ENCODE peak calls at places on chromosomes 3 and 15, in ten cellular contexts. P is activated CD4-positive, alpha-beta T cell treated with anti-CD3 and anti-CD28 coated beads for 36 hours; R is breast epithelium; I is pancreas; Z is fibroblast of lung; Y is NCI-H1105; J is lower leg skin; V is endothelial cell; T is tibial artery; C is HuH-7.5. N is an unnamed sample.

GRCh38 chr15:56464893-56465520 is at the start of gene MNS1:
- DNase-seq in C (peak; percentile 64), I (peak; percentile 94), V (peak; percentile 90), Y (peak; percentile 88), R (peak; percentile 87), T (peak; percentile 92), P (peak; percentile 90), J (peak; percentile 98), Z (peak; percentile 96), N (peak; percentile 72)

GRCh38 chr3:138629526-138629925 is 21.0 kb downstream of the FAIM start:
- DNase-seq in P (no peak), Y (no peak), T (no peak), R (no peak), C (no peak), Z (no peak), V (no peak), I (no peak), J (no peak), N (no peak)

GRCh38 chr15:80093854-80094418 is 34.5 kb downstream of the ZFAND6 start:
- DNase-seq in I (peak; percentile 66), Y (no peak), R (no peak), C (no peak), Z (peak; percentile 61), V (no peak), J (no peak), T (no peak), P (peak; percentile 60), N (no peak)

GRCh38 chr15:69478259-69478687 is 25.7 kb downstream of the RPLP1 start:
- DNase-seq in I (peak; percentile 46), C (peak; percentile 80), J (no peak), Z (peak; percentile 49), R (no peak), Y (peak; percentile 81), T (no peak), P (peak; percentile 77), V (peak; percentile 80), N (no peak)

GRCh38 chr15:51267047-51267713 is 71.2 kb downstream of the CYP19A1 start:
- DNase-seq in J (no peak), Z (peak; percentile 32), V (peak; percentile 26), P (no peak), Y (no peak), I (no peak), T (no peak), C (no peak), R (no peak), N (no peak)

GRCh38 chr3:39401983-39402382 is 4.5 kb upstream of the RPSA start:
- DNase-seq in V (no peak), Y (no peak), Z (no peak), C (no peak), I (no peak), T (no peak), J (no peak), R (no peak), P (peak; percentile 41), N (no peak)

GRCh38 chr15:53918180-53919079 is 59.8 kb upstream of the UNC13C start:
- DNase-seq in T (no peak), V (no peak), J (no peak), C (peak; percentile 18), Y (no peak), I (no peak), R (no peak), P (no peak), Z (no peak), N (no peak)

GRCh38 chr15:45221967-45222366 is 30.1 kb upstream of the SLC28A2 start:
- DNase-seq in R (no peak), C (no peak), Y (no peak), Z (no peak), V (no peak), T (no peak), I (no peak), P (no peak), J (no peak), N (no peak)

GRCh38 chr15:34327906-34328305 is 9.7 kb downstream of the SLC12A6 start:
- DNase-seq in J (no peak), Z (no peak), T (no peak), R (no peak), C (no peak), Y (no peak), V (no peak), I (no peak), P (no peak), N (no peak)

GRCh38 chr15:35444557-35445204 is 101.3 kb downstream of the DPH6 start:
- DNase-seq in P (peak; percentile 6), V (peak; percentile 15), Z (peak; percentile 52), I (no peak), R (no peak), Y (no peak), C (peak; percentile 27), J (no peak), T (no peak), N (no peak)

GRCh38 chr3:71962561-71963240 is 177.8 kb upstream of the PROK2 start:
- DNase-seq in Z (peak; percentile 45), V (no peak), I (no peak), P (no peak), Y (no peak), J (no peak), C (no peak), T (no peak), R (no peak), N (no peak)

GRCh38 chr3:172953576-172953975 is 187.5 kb downstream of the SPATA16 start:
- DNase-seq in P (no peak), Z (no peak), T (no peak), Y (no peak), R (no peak), C (no peak), V (no peak), J (no peak), I (no peak), N (no peak)

GRCh38 chr3:176967525-176967924 is 229.8 kb downstream of the TBL1XR1 start:
- DNase-seq in T (no peak), P (no peak), C (no peak), V (no peak), I (no peak), R (no peak), Z (peak; percentile 77), J (no peak), Y (no peak), N (no peak)

GRCh38 chr15:31501074-31501473 is 174.4 kb downstream of the KLF13 start:
- DNase-seq in P (no peak), V (no peak), Z (no peak), C (no peak), T (no peak), Y (no peak), R (no peak), I (no peak), J (no peak), N (no peak)

GRCh38 chr3:71063768-71064287 is 519.7 kb downstream of the FOXP1 start:
- DNase-seq in R (no peak), Z (peak; percentile 53), I (peak; percentile 29), Y (no peak), T (peak; percentile 72), V (peak; percentile 20), C (no peak), P (peak; percentile 74), J (no peak), N (no peak)

GRCh38 chr3:38960953-38961622 is 90.7 kb downstream of the SCN11A start:
- DNase-seq in T (no peak), R (no peak), Y (no peak), V (peak; percentile 65), P (peak; percentile 54), I (peak; percentile 69), C (peak; percentile 73), Z (peak; percentile 20), J (no peak), N (no peak)

GRCh38 chr3:55089211-55089610 is 161.4 kb upstream of the LRTM1 start:
- DNase-seq in R (no peak), T (no peak), J (no peak), P (no peak), I (no peak), Z (peak; percentile 71), Y (no peak), V (no peak), C (no peak), N (no peak)

GRCh38 chr15:75195766-75196241 is 5.9 kb upstream of the C15orf39 start:
- DNase-seq in I (no peak), C (no peak), R (no peak), T (no peak), Z (no peak), V (no peak), Y (peak; percentile 74), J (no peak), P (no peak), N (no peak)

GRCh38 chr3:99965077-99965476 is 147.4 kb downstream of the CMSS1 start:
- DNase-seq in T (no peak), I (peak; percentile 48), Y (no peak), Z (peak; percentile 66), R (no peak), J (no peak), V (no peak), C (no peak), P (no peak), N (no peak)

GRCh38 chr3:128557531-128558280 is 64.7 kb upstream of the GATA2 start:
- DNase-seq in J (no peak), I (no peak), Y (no peak), T (peak; percentile 17), R (no peak), C (no peak), P (no peak), V (no peak), Z (no peak), N (no peak)

GRCh38 chr15:36458406-36458805 is 121.0 kb upstream of the CDIN1 start:
- DNase-seq in P (no peak), Y (no peak), V (no peak), R (no peak), J (no peak), Z (peak; percentile 62), C (no peak), I (no peak), T (no peak), N (no peak)

GRCh38 chr3:73623996-73624362 is 762 bp downstream of the PDZRN3 start:
- DNase-seq in V (peak; percentile 51), P (no peak), C (no peak), R (peak; percentile 56), T (peak; percentile 79), J (no peak), I (peak; percentile 51), Z (peak; percentile 78), Y (peak; percentile 48), N (no peak)

GRCh38 chr3:50256978-50257890 is 11.7 kb upstream of the SEMA3B start:
- DNase-seq in C (peak; percentile 83), J (no peak), Y (no peak), Z (peak; percentile 30), P (peak; percentile 73), V (peak; percentile 70), T (no peak), R (no peak), I (peak; percentile 55), N (no peak)

GRCh38 chr15:60949034-60949977 is 279.8 kb downstream of the RORA start:
- DNase-seq in C (no peak), T (no peak), P (no peak), R (no peak), I (no peak), Z (peak; percentile 46), Y (no peak), J (no peak), V (no peak), N (no peak)

GRCh38 chr3:63364909-63365308 is 86.8 kb downstream of the SYNPR start:
- DNase-seq in J (no peak), V (peak; percentile 38), C (no peak), I (no peak), P (no peak), T (no peak), R (no peak), Y (no peak), Z (no peak), N (no peak)

GRCh38 chr3:14288833-14289451 is 110.3 kb downstream of the LSM3 start:
- DNase-seq in J (no peak), T (no peak), Z (no peak), V (no peak), I (no peak), P (no peak), R (no peak), Y (no peak), C (no peak), N (no peak)

GRCh38 chr3:197003461-197004385 is 25.9 kb downstream of the MELTF start:
- DNase-seq in J (no peak), Z (no peak), V (no peak), Y (no peak), T (peak; percentile 65), C (peak; percentile 75), P (peak; percentile 62), I (peak; percentile 43), R (no peak), N (no peak)

GRCh38 chr3:37861540-37862051 is at the start of gene CTDSPL:
- DNase-seq in Y (peak; percentile 18), J (no peak), Z (peak; percentile 49), I (no peak), V (peak; percentile 28), T (peak; percentile 79), C (peak; percentile 81), P (peak; percentile 44), R (peak; percentile 56), N (no peak)